ENCODE peak calls at places on chromosome 1, in eight cellular contexts. One of them, this sample, is unnamed. For H3K79me2, the result is how much of the 10 kb centered on the place peaks cover.

GRCh38 chr1:59404725-59405124 is 107.8 kb downstream of the FGGY start:
- DNase-seq in K562: no peak
- DNase-seq in fibroblast of lung: no peak
- DNase-seq in mammary epithelial cell: no peak
- DNase-seq in PC-3: no peak
- DNase-seq in H9: no peak
- DNase-seq in GM23248: peak
- DNase-seq in hepatocyte: no peak
- DNase-seq in this sample: no peak

GRCh38 chr1:182003953-182004586 is 57.4 kb downstream of the ZNF648 start:
- DNase-seq in K562: no peak
- DNase-seq in fibroblast of lung: no peak
- DNase-seq in mammary epithelial cell: no peak
- DNase-seq in PC-3: no peak
- DNase-seq in H9: peak
- DNase-seq in GM23248: no peak
- DNase-seq in hepatocyte: no peak
- DNase-seq in this sample: peak

GRCh38 chr1:98340511-98340910 is 321.0 kb upstream of the SNX7 start:
- DNase-seq in K562: no peak
- DNase-seq in fibroblast of lung: peak
- DNase-seq in mammary epithelial cell: peak
- DNase-seq in PC-3: no peak
- DNase-seq in H9: no peak
- DNase-seq in GM23248: peak
- DNase-seq in hepatocyte: no peak
- DNase-seq in this sample: no peak

GRCh38 chr1:47527653-47528272 is 89.9 kb downstream of the FOXD2 start:
- DNase-seq in K562: peak
- DNase-seq in fibroblast of lung: no peak
- DNase-seq in mammary epithelial cell: peak
- DNase-seq in PC-3: peak
- DNase-seq in H9: peak
- DNase-seq in GM23248: peak
- DNase-seq in hepatocyte: peak
- DNase-seq in this sample: peak

GRCh38 chr1:208184993-208185703 is 59.0 kb downstream of the PLXNA2 start:
- DNase-seq in K562: no peak
- DNase-seq in fibroblast of lung: peak
- DNase-seq in mammary epithelial cell: no peak
- DNase-seq in PC-3: peak
- DNase-seq in H9: no peak
- DNase-seq in GM23248: peak
- DNase-seq in hepatocyte: no peak
- DNase-seq in this sample: no peak

GRCh38 chr1:10736623-10737267 is 59.7 kb downstream of the CASZ1 start:
- DNase-seq in K562: no peak
- DNase-seq in fibroblast of lung: no peak
- DNase-seq in mammary epithelial cell: no peak
- DNase-seq in PC-3: no peak
- DNase-seq in H9: no peak
- DNase-seq in GM23248: no peak
- DNase-seq in hepatocyte: no peak
- DNase-seq in this sample: no peak

GRCh38 chr1:147072371-147073061 is 99.8 kb downstream of the PRKAB2 start:
- DNase-seq in K562: no peak
- DNase-seq in fibroblast of lung: peak
- DNase-seq in mammary epithelial cell: no peak
- DNase-seq in PC-3: no peak
- DNase-seq in H9: peak
- DNase-seq in GM23248: peak
- DNase-seq in hepatocyte: peak
- DNase-seq in this sample: peak

GRCh38 chr1:87151500-87152421 is 176.9 kb upstream of the LMO4 start:
- DNase-seq in K562: peak
- DNase-seq in fibroblast of lung: peak
- DNase-seq in mammary epithelial cell: no peak
- DNase-seq in PC-3: no peak
- DNase-seq in H9: peak
- DNase-seq in GM23248: no peak
- DNase-seq in hepatocyte: peak
- DNase-seq in this sample: peak

GRCh38 chr1:221268295-221268694 is 389.1 kb downstream of the HLX start:
- DNase-seq in K562: no peak
- DNase-seq in fibroblast of lung: peak
- DNase-seq in mammary epithelial cell: peak
- DNase-seq in PC-3: peak
- DNase-seq in H9: no peak
- DNase-seq in GM23248: peak
- DNase-seq in hepatocyte: no peak
- DNase-seq in this sample: no peak

GRCh38 chr1:183163311-183163710 is 22.8 kb upstream of the LAMC2 start:
- DNase-seq in K562: no peak
- DNase-seq in fibroblast of lung: peak
- DNase-seq in mammary epithelial cell: peak
- DNase-seq in PC-3: peak
- DNase-seq in H9: no peak
- DNase-seq in GM23248: peak
- DNase-seq in hepatocyte: no peak
- DNase-seq in this sample: no peak

GRCh38 chr1:109041614-109042473 is at the start of gene WDR47:
- DNase-seq in K562: peak
- DNase-seq in fibroblast of lung: peak
- DNase-seq in mammary epithelial cell: peak
- DNase-seq in PC-3: peak
- DNase-seq in H9: peak
- DNase-seq in GM23248: peak
- DNase-seq in hepatocyte: peak
- DNase-seq in this sample: peak
- H3K27ac ChIP-seq in K562: peak
- H3K27ac ChIP-seq in fibroblast of lung: peak
- H3K27ac ChIP-seq in mammary epithelial cell: peak
- H3K27ac ChIP-seq in PC-3: peak
- H3K27ac ChIP-seq in H9: no peak
- H3K27ac ChIP-seq in GM23248: peak
- H3K27ac ChIP-seq in hepatocyte: peak
- H3K27ac ChIP-seq in this sample: no peak

GRCh38 chr1:39116116-39116607 is 88.3 kb upstream of the MACF1 start:
- DNase-seq in K562: no peak
- DNase-seq in fibroblast of lung: no peak
- DNase-seq in mammary epithelial cell: peak
- DNase-seq in PC-3: no peak
- DNase-seq in H9: no peak
- DNase-seq in GM23248: no peak
- DNase-seq in hepatocyte: no peak
- DNase-seq in this sample: no peak

GRCh38 chr1:39117985-39118384 is 86.5 kb upstream of the MACF1 start:
- DNase-seq in K562: no peak
- DNase-seq in fibroblast of lung: no peak
- DNase-seq in mammary epithelial cell: no peak
- DNase-seq in PC-3: no peak
- DNase-seq in H9: no peak
- DNase-seq in GM23248: no peak
- DNase-seq in hepatocyte: no peak
- DNase-seq in this sample: no peak

GRCh38 chr1:39116868-39117728 is 87.4 kb upstream of the MACF1 start:
- DNase-seq in K562: peak
- DNase-seq in fibroblast of lung: peak
- DNase-seq in mammary epithelial cell: peak
- DNase-seq in PC-3: peak
- DNase-seq in H9: no peak
- DNase-seq in GM23248: peak
- DNase-seq in hepatocyte: peak
- DNase-seq in this sample: no peak

GRCh38 chr1:39113109-39113743 is 87.1 kb downstream of the NDUFS5 start:
- DNase-seq in K562: no peak
- DNase-seq in fibroblast of lung: no peak
- DNase-seq in mammary epithelial cell: peak
- DNase-seq in PC-3: no peak
- DNase-seq in H9: no peak
- DNase-seq in GM23248: no peak
- DNase-seq in hepatocyte: no peak
- DNase-seq in this sample: no peak

GRCh38 chr1:39115271-39116110 is 89.0 kb upstream of the MACF1 start:
- DNase-seq in K562: peak
- DNase-seq in fibroblast of lung: peak
- DNase-seq in mammary epithelial cell: peak
- DNase-seq in PC-3: no peak
- DNase-seq in H9: no peak
- DNase-seq in GM23248: peak
- DNase-seq in hepatocyte: no peak
- DNase-seq in this sample: no peak
- H3K79me2 ChIP-seq in K562: under half
- H3K79me2 ChIP-seq in fibroblast of lung: half or more
- H3K79me2 ChIP-seq in mammary epithelial cell: half or more
- H3K79me2 ChIP-seq in PC-3: half or more
- H3K79me2 ChIP-seq in H9: half or more
- H3K79me2 ChIP-seq in GM23248: half or more
- H3K79me2 ChIP-seq in hepatocyte: half or more
- H3K79me2 ChIP-seq in this sample: half or more

GRCh38 chr1:159921251-159921650 is 4.1 kb downstream of the TAGLN2 start:
- DNase-seq in K562: no peak
- DNase-seq in fibroblast of lung: no peak
- DNase-seq in mammary epithelial cell: no peak
- DNase-seq in PC-3: no peak
- DNase-seq in H9: no peak
- DNase-seq in GM23248: peak
- DNase-seq in hepatocyte: no peak
- DNase-seq in this sample: no peak

GRCh38 chr1:159923203-159924024 is 1.9 kb downstream of the TAGLN2 start:
- DNase-seq in K562: peak
- DNase-seq in fibroblast of lung: peak
- DNase-seq in mammary epithelial cell: peak
- DNase-seq in PC-3: peak
- DNase-seq in H9: peak
- DNase-seq in GM23248: peak
- DNase-seq in hepatocyte: peak
- DNase-seq in this sample: peak

GRCh38 chr1:159921700-159922498 is 3.4 kb downstream of the TAGLN2 start:
- DNase-seq in K562: peak
- DNase-seq in fibroblast of lung: peak
- DNase-seq in mammary epithelial cell: no peak
- DNase-seq in PC-3: no peak
- DNase-seq in H9: no peak
- DNase-seq in GM23248: peak
- DNase-seq in hepatocyte: no peak
- DNase-seq in this sample: no peak

GRCh38 chr1:159924025-159924790 is 1.1 kb downstream of the TAGLN2 start:
- DNase-seq in K562: peak
- DNase-seq in fibroblast of lung: peak
- DNase-seq in mammary epithelial cell: peak
- DNase-seq in PC-3: peak
- DNase-seq in H9: peak
- DNase-seq in GM23248: peak
- DNase-seq in hepatocyte: peak
- DNase-seq in this sample: peak

GRCh38 chr1:159922499-159923202 is 2.7 kb downstream of the TAGLN2 start:
- DNase-seq in K562: no peak
- DNase-seq in fibroblast of lung: peak
- DNase-seq in mammary epithelial cell: no peak
- DNase-seq in PC-3: no peak
- DNase-seq in H9: no peak
- DNase-seq in GM23248: peak
- DNase-seq in hepatocyte: peak
- DNase-seq in this sample: no peak
- H3K27ac ChIP-seq in K562: peak
- H3K27ac ChIP-seq in fibroblast of lung: peak
- H3K27ac ChIP-seq in mammary epithelial cell: peak
- H3K27ac ChIP-seq in PC-3: peak
- H3K27ac ChIP-seq in H9: no peak
- H3K27ac ChIP-seq in GM23248: peak
- H3K27ac ChIP-seq in hepatocyte: peak
- H3K27ac ChIP-seq in this sample: no peak

GRCh38 chr1:158014702-158015320 is 21.4 kb downstream of the KIRREL1 start:
- DNase-seq in K562: no peak
- DNase-seq in fibroblast of lung: no peak
- DNase-seq in mammary epithelial cell: no peak
- DNase-seq in PC-3: no peak
- DNase-seq in H9: no peak
- DNase-seq in GM23248: no peak
- DNase-seq in hepatocyte: no peak
- DNase-seq in this sample: no peak

GRCh38 chr1:158017800-158018595 is 24.6 kb downstream of the KIRREL1 start:
- DNase-seq in K562: no peak
- DNase-seq in fibroblast of lung: no peak
- DNase-seq in mammary epithelial cell: no peak
- DNase-seq in PC-3: no peak
- DNase-seq in H9: no peak
- DNase-seq in GM23248: peak
- DNase-seq in hepatocyte: no peak
- DNase-seq in this sample: no peak

GRCh38 chr1:158011714-158012113 is 18.3 kb downstream of the KIRREL1 start:
- DNase-seq in K562: no peak
- DNase-seq in fibroblast of lung: peak
- DNase-seq in mammary epithelial cell: no peak
- DNase-seq in PC-3: no peak
- DNase-seq in H9: no peak
- DNase-seq in GM23248: peak
- DNase-seq in hepatocyte: no peak
- DNase-seq in this sample: no peak

GRCh38 chr1:158016651-158017335 is 23.3 kb downstream of the KIRREL1 start:
- DNase-seq in K562: no peak
- DNase-seq in fibroblast of lung: no peak
- DNase-seq in mammary epithelial cell: peak
- DNase-seq in PC-3: peak
- DNase-seq in H9: no peak
- DNase-seq in GM23248: peak
- DNase-seq in hepatocyte: no peak
- DNase-seq in this sample: peak

DNA sequence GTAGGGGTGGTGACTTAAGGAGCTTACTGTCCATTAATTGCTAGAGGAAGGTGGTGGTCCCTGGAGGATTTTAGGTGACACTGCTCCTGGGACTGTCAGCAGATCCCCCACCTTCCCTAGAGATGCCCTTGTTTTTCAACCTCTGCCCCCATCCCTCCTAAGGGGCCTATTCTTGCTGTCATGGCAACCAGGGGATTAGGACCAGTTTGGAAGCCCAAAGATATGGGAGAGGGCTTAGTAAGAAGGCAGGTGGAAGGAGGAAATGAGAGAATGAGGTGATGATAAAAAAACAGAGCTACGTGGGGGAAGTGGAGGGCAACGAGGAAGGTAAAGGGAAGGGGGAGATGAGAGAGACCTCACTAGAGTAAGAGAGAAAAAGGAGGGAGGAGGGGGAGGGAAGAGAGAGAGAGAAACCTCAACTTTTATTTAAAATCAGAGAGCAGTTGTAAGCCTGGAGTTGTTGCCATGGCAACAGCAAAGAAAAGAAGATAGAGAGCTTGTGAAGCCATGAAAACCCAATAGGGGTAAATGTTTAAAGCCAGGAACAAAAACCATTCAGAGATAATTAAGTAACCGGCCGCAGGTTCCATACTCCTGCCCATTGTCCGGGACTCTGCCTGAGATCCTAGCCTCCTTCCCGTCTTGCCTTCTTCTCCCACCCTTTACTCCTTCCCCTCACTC is 20.5 kb downstream of the KIRREL1 start:
- DNase-seq in K562: no peak
- DNase-seq in fibroblast of lung: peak
- DNase-seq in mammary epithelial cell: no peak
- DNase-seq in PC-3: no peak
- DNase-seq in H9: no peak
- DNase-seq in GM23248: peak
- DNase-seq in hepatocyte: no peak
- DNase-seq in this sample: no peak
- H3K79me2 ChIP-seq in K562: under half
- H3K79me2 ChIP-seq in fibroblast of lung: half or more
- H3K79me2 ChIP-seq in mammary epithelial cell: half or more
- H3K79me2 ChIP-seq in PC-3: half or more
- H3K79me2 ChIP-seq in H9: under half
- H3K79me2 ChIP-seq in GM23248: half or more
- H3K79me2 ChIP-seq in hepatocyte: half or more
- H3K79me2 ChIP-seq in this sample: under half

GRCh38 chr1:11929849-11930248 is 3.6 kb upstream of the KIAA2013 start:
- DNase-seq in K562: peak
- DNase-seq in fibroblast of lung: peak
- DNase-seq in mammary epithelial cell: peak
- DNase-seq in PC-3: peak
- DNase-seq in H9: no peak
- DNase-seq in GM23248: peak
- DNase-seq in hepatocyte: peak
- DNase-seq in this sample: no peak
- H3K27ac ChIP-seq in K562: peak
- H3K27ac ChIP-seq in fibroblast of lung: no peak
- H3K27ac ChIP-seq in mammary epithelial cell: peak
- H3K27ac ChIP-seq in PC-3: no peak
- H3K27ac ChIP-seq in H9: no peak
- H3K27ac ChIP-seq in GM23248: no peak
- H3K27ac ChIP-seq in hepatocyte: peak
- H3K27ac ChIP-seq in this sample: no peak